ENCODE peak calls at places on chromosome 12, in seven cellular contexts. J is lung, G is body of pancreas, S is OCI-LY7, M is foreskin keratinocyte, Q is fibroblast of pulmonary artery, T is neural progenitor cell. U is an unnamed sample.

GRCh38 chr12:9252256-9252655 is 44.1 kb upstream of the PZP start:
- DNase-seq in Q (no peak), T (no peak), G (no peak), S (no peak), M (no peak), J (no peak), U (no peak)

GRCh38 chr12:53190108-53190729 is 9.5 kb upstream of the CSAD start:
- DNase-seq in T (peak), Q (peak), G (peak), J (no peak), S (peak), M (no peak), U (no peak)

GRCh38 chr12:48115957-48116356 is 3.2 kb upstream of the PFKM start:
- DNase-seq in M (no peak), G (no peak), T (no peak), S (no peak), J (no peak), Q (no peak), U (no peak)

GRCh38 chr12:120388711-120389431 is 19.9 kb upstream of the MSI1 start:
- DNase-seq in M (no peak), J (no peak), G (no peak), S (no peak), Q (no peak), T (peak), U (no peak)

GRCh38 chr12:65886996-65887395 is 62.7 kb downstream of the HMGA2 start:
- DNase-seq in S (no peak), J (no peak), M (no peak), G (no peak), T (no peak), Q (peak), U (no peak)

GRCh38 chr12:7155471-7156034 is 25.4 kb downstream of the CLSTN3 start:
- DNase-seq in T (no peak), G (peak), J (peak), Q (peak), M (peak), S (no peak), U (no peak)

GRCh38 chr12:98532687-98533304 is 17.4 kb downstream of the TMPO start:
- DNase-seq in G (peak), S (peak), J (no peak), T (peak), Q (peak), M (peak), U (no peak)

GRCh38 chr12:16606201-16606849 is 363 bp upstream of the LMO3 start:
- DNase-seq in G (peak), M (peak), Q (peak), T (peak), S (peak), J (peak), U (no peak)

GRCh38 chr12:127293507-127294310 is 973.3 kb upstream of the TMEM132C start:
- DNase-seq in G (peak), M (peak), S (peak), T (peak), Q (peak), J (peak), U (no peak)

GRCh38 chr12:65123435-65124063 is 2.4 kb upstream of the WIF1 start:
- DNase-seq in M (no peak), S (peak), Q (peak), J (no peak), G (peak), T (peak), U (no peak)

GRCh38 chr12:6699989-6700645 is 498 bp downstream of the PIANP start:
- DNase-seq in Q (no peak), G (no peak), J (no peak), S (peak), M (no peak), T (peak), U (no peak)

GRCh38 chr12:46786774-46787173 is 39.0 kb downstream of the SLC38A4 start:
- DNase-seq in M (peak), Q (peak), G (no peak), J (no peak), T (no peak), S (no peak), U (no peak)

GRCh38 chr12:57694459-57695019 is 607 bp downstream of the OS9 start:
- DNase-seq in J (no peak), T (peak), S (no peak), Q (no peak), M (peak), G (peak), U (no peak)

GRCh38 chr12:6635856-6636521 is at the start of gene LPAR5:
- DNase-seq in M (peak), Q (no peak), J (no peak), S (peak), G (peak), T (no peak), U (no peak)

GRCh38 chr12:90896164-90896563 is 58.8 kb downstream of the CCER1 start:
- DNase-seq in G (no peak), J (no peak), S (no peak), M (peak), T (no peak), Q (peak), U (no peak)

GRCh38 chr12:90851800-90852718 is 102.9 kb downstream of the CCER1 start:
- DNase-seq in M (no peak), S (no peak), G (no peak), J (no peak), T (no peak), Q (no peak), U (no peak)

GRCh38 chr12:116490481-116490880 is 68.7 kb upstream of the MAP1LC3B2 start:
- DNase-seq in S (no peak), J (no peak), T (no peak), Q (peak), M (peak), G (no peak), U (no peak)

GRCh38 chr12:80868576-80868975 is 69.2 kb downstream of the LIN7A start:
- DNase-seq in Q (no peak), T (no peak), G (no peak), M (no peak), S (no peak), J (no peak), U (no peak)

GRCh38 chr12:33226671-33227070 is 212.9 kb downstream of the SYT10 start:
- DNase-seq in Q (no peak), J (no peak), T (no peak), M (no peak), G (no peak), S (no peak), U (no peak)

GRCh38 chr12:118373628-118374027 is 921 bp upstream of the TAOK3 start:
- DNase-seq in T (peak), J (no peak), M (no peak), Q (no peak), G (no peak), S (no peak), U (no peak)

GRCh38 chr12:112524676-112525425 is 106.1 kb downstream of the PTPN11 start:
- DNase-seq in M (peak), G (no peak), T (no peak), S (no peak), J (no peak), Q (peak), U (no peak)

GRCh38 chr12:108826115-108826806 is 31.1 kb downstream of the SSH1 start:
- DNase-seq in J (no peak), Q (peak), M (no peak), T (no peak), S (no peak), G (peak), U (no peak)

GRCh38 chr12:6843118-6843902 is 2.6 kb downstream of the GNB3 start:
- DNase-seq in M (no peak), Q (no peak), S (peak), J (no peak), T (peak), G (no peak), U (no peak)

GRCh38 chr12:72083096-72083825 is 144.6 kb downstream of the TPH2 start:
- DNase-seq in T (peak), Q (no peak), G (no peak), M (no peak), J (no peak), S (no peak), U (no peak)

GRCh38 chr12:79186506-79186905 is 321.9 kb downstream of the SYT1 start:
- DNase-seq in M (no peak), S (no peak), Q (no peak), G (no peak), J (no peak), T (no peak), U (no peak)

GRCh38 chr12:42222724-42223123 is 15.3 kb downstream of the YAF2 start:
- DNase-seq in S (no peak), M (no peak), G (no peak), Q (no peak), J (no peak), T (no peak), U (no peak)

GRCh38 chr12:3187846-3188755 is 110.9 kb downstream of the TSPAN9 start:
- DNase-seq in T (no peak), J (no peak), G (no peak), S (no peak), M (no peak), Q (no peak), U (no peak)

GRCh38 chr12:62717636-62718035 is 217.3 kb downstream of the PPM1H start:
- DNase-seq in Q (no peak), M (no peak), T (peak), G (no peak), S (no peak), J (no peak), U (no peak)

DNA sequence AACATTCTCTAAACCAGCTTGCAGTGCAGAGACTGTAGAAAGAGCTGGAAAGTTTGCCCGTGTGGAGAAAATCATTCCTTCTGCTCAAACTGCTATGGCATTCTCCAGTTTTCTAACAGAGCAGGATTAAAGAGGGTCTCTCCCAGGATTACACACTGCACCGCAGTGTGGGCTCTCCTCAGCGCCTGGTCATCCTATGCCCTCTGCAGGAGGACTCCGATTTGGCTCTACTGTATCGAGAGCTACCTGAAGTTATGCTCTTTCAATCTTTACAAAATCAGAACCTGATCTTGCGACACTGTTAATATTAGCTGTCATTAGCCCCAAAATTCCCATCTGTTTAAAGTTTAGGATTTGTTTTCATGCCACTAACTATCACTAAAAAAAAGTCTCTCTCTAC is 33.0 kb downstream of the BHLHE41 start:
- DNase-seq in J (no peak), Q (no peak), G (no peak), T (peak), M (no peak), S (no peak), U (no peak)
- TF ChIP-seq CTCF in J (no peak), Q (peak), G (peak), T (peak), M (peak), S (no peak), U (peak)

GRCh38 chr12:28955921-28956320 is 193.2 kb upstream of the FAR2 start:
- DNase-seq in S (no peak), T (no peak), J (no peak), M (no peak), Q (no peak), G (no peak), U (no peak)
- TF ChIP-seq CTCF in S (no peak), T (no peak), J (no peak), M (no peak), Q (no peak), G (no peak), U (no peak)

GRCh38 chr12:74317078-74317581 is 220.5 kb upstream of the ATXN7L3B start:
- DNase-seq in G (peak), M (peak), S (peak), Q (peak), J (no peak), T (peak), U (no peak)
- TF ChIP-seq CTCF in G (peak), M (peak), S (peak), Q (peak), J (no peak), T (peak), U (peak)

DNA sequence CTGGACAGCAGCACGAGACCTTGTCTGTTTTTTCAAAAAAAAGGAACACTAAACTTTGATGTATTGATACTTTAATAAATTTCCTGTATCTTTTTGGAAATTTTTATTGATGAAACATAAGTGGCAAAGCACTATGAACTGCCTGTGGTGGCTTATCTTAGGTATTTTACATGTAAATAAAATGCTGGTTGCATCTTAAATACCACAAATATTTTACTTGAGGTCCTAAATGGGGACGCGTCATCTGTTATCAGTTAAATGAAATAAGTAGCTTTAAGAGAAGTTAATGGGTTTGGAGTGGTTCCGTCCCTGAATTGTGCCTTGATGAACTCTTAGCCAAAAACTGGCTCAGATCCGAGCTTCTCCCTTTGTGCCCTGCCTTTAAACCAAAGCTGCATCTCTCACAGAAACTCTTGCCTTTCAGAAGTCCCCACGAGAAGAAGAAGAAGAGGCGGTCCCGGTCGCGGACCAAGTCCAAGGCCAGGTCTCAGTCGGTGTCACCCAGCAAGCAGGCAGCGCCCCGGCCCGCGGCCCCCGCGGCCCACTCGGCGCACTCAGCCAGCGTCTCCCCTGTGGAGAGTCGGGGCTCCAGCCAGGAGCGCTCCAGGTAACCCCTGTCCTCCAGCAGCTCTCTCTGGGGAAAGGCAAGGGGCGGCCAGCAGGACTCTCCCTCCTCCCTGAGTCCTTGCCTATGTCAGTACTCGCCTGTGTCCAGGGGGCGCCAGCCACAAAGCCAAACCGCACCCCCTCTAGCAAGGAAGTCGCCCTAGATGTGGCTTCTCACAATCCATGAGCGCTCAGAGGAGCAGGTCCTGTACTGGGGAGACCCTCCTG is 31.2 kb upstream of the MMP17 start:
- DNase-seq in J (no peak), T (no peak), Q (no peak), G (no peak), M (no peak), S (no peak), U (peak)
- TF ChIP-seq CTCF in J (no peak), T (no peak), Q (no peak), G (no peak), M (no peak), S (no peak), U (no peak)

DNA sequence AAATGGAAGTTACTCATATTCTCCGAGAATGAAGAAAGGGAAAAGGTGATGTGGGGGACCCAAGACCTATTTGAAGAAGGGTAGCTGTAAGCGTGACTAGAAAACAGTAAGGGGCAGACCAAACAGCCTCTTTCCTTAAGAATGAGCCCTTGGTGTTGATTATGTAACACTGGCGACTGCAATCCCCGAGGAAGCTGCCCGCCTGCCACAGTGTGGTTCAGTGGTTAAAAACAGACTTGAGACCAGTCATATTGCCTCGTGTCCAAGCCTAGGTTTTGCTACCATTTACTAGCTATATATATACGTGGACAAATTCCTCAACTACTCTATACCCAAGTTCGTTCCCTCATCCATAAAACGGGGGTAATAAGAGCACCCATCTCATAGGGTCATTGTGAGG is 49.1 kb downstream of the SSPN start:
- DNase-seq in M (no peak), G (no peak), J (no peak), Q (no peak), T (no peak), S (no peak), U (no peak)
- TF ChIP-seq CTCF in M (no peak), G (no peak), J (no peak), Q (no peak), T (no peak), S (no peak), U (no peak)

U was measured in chondrocyte.